ENCODE peak calls at places on chromosomes 12 and 14, in six cellular contexts. M is thyroid gland; T is aorta; L is Peyer's patch; N is CD4-positive, alpha-beta T cell; V is body of pancreas. E is an unnamed sample.

GRCh38 chr12:12506541-12506940 is 56.1 kb downstream of the DUSP16 start:
- DNase-seq in L (no peak), N (no peak), T (no peak), V (no peak), M (no peak), E (peak; percentile 49)

GRCh38 chr12:57624441-57625220 is 8.4 kb downstream of the B4GALNT1 start:
- DNase-seq in L (no peak), V (no peak), N (no peak), T (no peak), M (no peak), E (no peak)

GRCh38 chr12:56676851-56677601 is 11.1 kb downstream of the PTGES3 start:
- DNase-seq in L (no peak), N (no peak), T (no peak), M (no peak), V (no peak), E (no peak)

GRCh38 chr14:52023518-52023917 is 34.2 kb downstream of the RTRAF start:
- DNase-seq in M (no peak), N (no peak), V (peak; percentile 64), L (no peak), T (no peak), E (no peak)

GRCh38 chr12:46920503-46920902 is 94.7 kb upstream of the SLC38A4 start:
- DNase-seq in L (no peak), N (no peak), V (no peak), T (no peak), M (no peak), E (no peak)

GRCh38 chr12:65170245-65170881 is 980 bp downstream of the LEMD3 start:
- DNase-seq in M (peak; percentile 55), T (peak; percentile 90), N (peak; percentile 68), L (peak; percentile 58), V (peak; percentile 57), E (peak; percentile 74)

GRCh38 chr12:121861549-121862254 is 3.0 kb upstream of the HPD start:
- DNase-seq in M (no peak), T (no peak), L (no peak), V (no peak), N (no peak), E (no peak)

GRCh38 chr12:111753144-111753881 is 13.4 kb upstream of the ALDH2 start:
- DNase-seq in V (peak; percentile 82), M (peak; percentile 61), L (no peak), N (no peak), T (peak; percentile 89), E (peak; percentile 74)

GRCh38 chr14:103521438-103521961 is 1.1 kb downstream of the CKB start:
- DNase-seq in V (no peak), N (no peak), T (no peak), M (no peak), L (no peak), E (no peak)

GRCh38 chr14:69666698-69667211 is 55.4 kb downstream of the SUSD6 start:
- DNase-seq in V (no peak), T (no peak), L (no peak), N (no peak), M (peak; percentile 40), E (no peak)

GRCh38 chr12:16016748-16017147 is 105.6 kb downstream of the DERA start:
- DNase-seq in M (no peak), L (no peak), V (no peak), N (no peak), T (no peak), E (no peak)

GRCh38 chr12:4864575-4864974 is 45.1 kb upstream of the KCNA1 start:
- DNase-seq in L (no peak), T (no peak), M (no peak), V (no peak), N (no peak), E (no peak)

GRCh38 chr14:79278798-79279644 is 932.3 kb downstream of the DIO2 start:
- DNase-seq in M (peak; percentile 86), T (peak; percentile 89), N (no peak), V (peak; percentile 94), L (peak; percentile 19), E (peak; percentile 77)

GRCh38 chr14:103122578-103123127 is 608 bp upstream of the TNFAIP2 start:
- DNase-seq in L (no peak), V (peak; percentile 25), M (no peak), T (no peak), N (no peak), E (no peak)

GRCh38 chr12:84661732-84662326 is 250.8 kb downstream of the SLC6A15 start:
- DNase-seq in V (no peak), T (no peak), L (no peak), M (no peak), N (no peak), E (no peak)

GRCh38 chr14:55339770-55340169 is 68.5 kb downstream of the FBXO34 start:
- DNase-seq in V (no peak), T (no peak), M (no peak), L (no peak), N (no peak), E (no peak)

GRCh38 chr14:71103662-71104484 is 196.6 kb downstream of the PCNX1 start:
- DNase-seq in N (no peak), T (no peak), V (no peak), L (no peak), M (no peak), E (no peak)

GRCh38 chr12:96230646-96231045 is 36.5 kb downstream of the ELK3 start:
- DNase-seq in T (no peak), L (no peak), N (no peak), M (no peak), V (no peak), E (no peak)

GRCh38 chr12:113167868-113168267 is 17.4 kb downstream of the DDX54 start:
- DNase-seq in V (no peak), L (no peak), N (no peak), T (no peak), M (no peak), E (no peak)

GRCh38 chr12:44015333-44015941 is 179.6 kb downstream of the TMEM117 start:
- DNase-seq in L (no peak), V (no peak), T (no peak), M (no peak), N (no peak), E (no peak)

GRCh38 chr14:75489480-75489837 is 32.8 kb upstream of the BATF start:
- DNase-seq in T (no peak), M (no peak), V (peak; percentile 83), L (no peak), N (no peak), E (no peak)

GRCh38 chr14:23478109-23478698 is 8.7 kb downstream of the NGDN start:
- DNase-seq in V (peak; percentile 73), L (peak; percentile 62), M (peak; percentile 47), T (no peak), N (peak; percentile 56), E (peak; percentile 68)

GRCh38 chr12:754238-754816 is 1.9 kb downstream of the WNK1 start:
- DNase-seq in N (no peak), T (no peak), L (no peak), M (no peak), V (peak; percentile 52), E (peak; percentile 23)

GRCh38 chr12:129807101-129807500 is 96.7 kb downstream of the TMEM132D start:
- DNase-seq in M (no peak), T (no peak), L (no peak), N (no peak), V (no peak), E (no peak)

GRCh38 chr12:57340104-57340503 is 89.1 kb upstream of the STAC3 start:
- DNase-seq in L (no peak), N (no peak), T (no peak), V (peak; percentile 56), M (peak; percentile 27), E (peak; percentile 89)

GRCh38 chr12:119684730-119685129 is 16.8 kb downstream of the PRKAB1 start:
- DNase-seq in M (no peak), V (no peak), T (no peak), N (no peak), L (no peak), E (no peak)

GRCh38 chr12:64883264-64884163 is 59.1 kb downstream of the TBC1D30 start:
- DNase-seq in L (no peak), M (no peak), T (no peak), V (no peak), N (no peak), E (no peak)

GRCh38 chr14:68033533-68033932 is 214.0 kb downstream of the RAD51B start:
- DNase-seq in M (no peak), L (no peak), N (no peak), V (no peak), T (no peak), E (no peak)

DNA sequence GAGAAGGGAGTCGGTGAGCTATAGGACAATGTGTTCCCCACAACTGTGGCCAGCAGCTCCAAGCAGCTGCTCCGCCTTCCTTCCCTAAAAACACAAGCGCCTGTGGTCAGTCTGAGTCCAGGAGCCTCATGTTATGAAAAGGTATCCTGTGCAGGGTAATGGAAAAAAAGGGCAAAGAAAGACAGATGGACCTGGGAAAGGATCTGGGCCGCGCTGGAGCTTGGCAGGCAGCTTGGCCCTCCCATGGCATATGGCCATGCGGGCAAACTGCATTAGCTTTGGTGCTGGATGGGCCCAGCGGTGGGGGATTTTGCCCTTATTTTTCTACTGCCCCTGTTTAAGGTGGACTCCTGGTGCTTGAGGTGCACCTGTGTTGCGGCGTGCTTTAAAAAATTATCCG is 23.7 kb upstream of the CHST11 start:
- DNase-seq in T (no peak), M (no peak), N (no peak), V (no peak), L (no peak), E (no peak)
- H3K27ac ChIP-seq in T (no peak overlapping the region), M (no peak overlapping the region), N (no peak overlapping the region), V (no peak overlapping the region), L (no peak overlapping the region), E (no peak overlapping the region)

DNA sequence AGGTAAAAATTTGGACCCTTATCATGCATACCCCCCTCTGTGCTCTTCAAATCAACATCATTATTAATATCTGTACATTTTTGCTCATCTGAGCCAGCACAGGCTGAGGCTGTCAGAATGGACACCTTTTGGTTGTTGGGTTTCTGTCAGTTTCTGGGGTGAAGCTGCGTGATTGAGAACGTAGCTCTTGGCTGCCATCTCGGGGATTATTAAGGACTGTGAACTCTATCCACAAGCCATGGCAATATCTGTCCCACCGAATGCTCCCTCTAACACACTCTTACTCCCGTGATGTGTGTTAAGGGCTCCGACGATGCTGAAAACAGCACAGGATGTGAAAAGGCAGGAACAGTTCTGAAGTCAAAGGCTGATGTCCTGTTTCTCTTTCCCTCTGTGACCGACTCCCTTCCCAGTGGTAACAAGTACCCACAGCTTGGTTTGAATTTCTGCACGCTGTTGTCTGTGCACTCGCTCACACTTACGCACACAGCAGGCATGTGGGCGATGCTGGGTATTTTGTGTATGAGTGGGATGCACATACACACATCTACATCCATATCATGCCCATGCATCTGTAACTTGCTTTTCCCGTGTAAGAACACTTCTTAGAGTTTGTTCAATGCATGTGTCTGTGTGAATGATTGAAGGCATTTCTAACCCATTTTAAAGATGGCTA is 405.6 kb downstream of the TMEM121 start:
- DNase-seq in N (no peak), T (peak; percentile 5), V (peak; percentile 0), M (no peak), L (no peak), E (no peak)
- H3K9me3 ChIP-seq in N (peaks cover 4% of the 10 kb centered on the region), T (peaks cover 5% of the 10 kb centered on the region), V (no peaks in the 10 kb centered on the region), M (no peaks in the 10 kb centered on the region), L (no peaks in the 10 kb centered on the region), E (no peaks in the 10 kb centered on the region)

GRCh38 chr12:3002636-3003035 is 43.4 kb downstream of the TEAD4 start:
- DNase-seq in T (peak; percentile 24), V (no peak), M (no peak), L (no peak), N (no peak), E (no peak)
- H3K27ac ChIP-seq in T (no peak overlapping the region), V (peak overlapping the region; percentile 60), M (no peak overlapping the region), L (no peak overlapping the region), N (no peak overlapping the region), E (no peak overlapping the region)

GRCh38 chr12:93868771-93869170 is 191.6 kb downstream of the CRADD start:
- DNase-seq in L (no peak), T (no peak), V (no peak), N (no peak), M (no peak), E (peak; percentile 30)
- H3K9me3 ChIP-seq in L (no peaks in the 10 kb centered on the region), T (peaks cover 9% of the 10 kb centered on the region), V (peaks cover 3% of the 10 kb centered on the region), N (peaks cover 70% of the 10 kb centered on the region), M (no peaks in the 10 kb centered on the region), E (no peaks in the 10 kb centered on the region)

GRCh38 chr12:6541371-6542165 is 7.3 kb downstream of the GAPDH start:
- DNase-seq in V (no peak), T (peak; percentile 79), M (no peak), N (no peak), L (no peak), E (no peak)
- H3K27ac ChIP-seq in V (no peak overlapping the region), T (peak overlapping the region; percentile 54), M (peak overlapping the region; percentile 75), N (no peak overlapping the region), L (peak overlapping the region; percentile 90), E (no peak overlapping the region)